ENCODE peak calls at places on chromosomes 4 and X, in six cellular contexts. One of them, this sample, is unnamed.

GRCh38 chr4:176830971-176831370 is 38.2 kb upstream of the VEGFC start:
- DNase-seq in fibroblast of mammary gland: peak
- DNase-seq in sciatic nerve: no peak
- DNase-seq in fibroblast of pulmonary artery: no peak
- DNase-seq in NCI-H82: no peak
- DNase-seq in RCC 7860: no peak
- DNase-seq in this sample: no peak

GRCh38 chrX:40513012-40513411 is 67.8 kb upstream of the ATP6AP2 start:
- DNase-seq in fibroblast of mammary gland: no peak
- DNase-seq in sciatic nerve: no peak
- DNase-seq in fibroblast of pulmonary artery: no peak
- DNase-seq in NCI-H82: no peak
- DNase-seq in RCC 7860: no peak
- DNase-seq in this sample: no peak

GRCh38 chr4:75598390-75598789 is 31.9 kb downstream of the CDKL2 start:
- DNase-seq in fibroblast of mammary gland: peak
- DNase-seq in sciatic nerve: no peak
- DNase-seq in fibroblast of pulmonary artery: peak
- DNase-seq in NCI-H82: no peak
- DNase-seq in RCC 7860: no peak
- DNase-seq in this sample: no peak

GRCh38 chrX:154019061-154019621 is 561 bp downstream of the IRAK1 start:
- DNase-seq in fibroblast of mammary gland: no peak
- DNase-seq in sciatic nerve: no peak
- DNase-seq in fibroblast of pulmonary artery: no peak
- DNase-seq in NCI-H82: peak
- DNase-seq in RCC 7860: no peak
- DNase-seq in this sample: no peak

GRCh38 chr4:74252933-74253332 is 55.3 kb upstream of the EPGN start:
- DNase-seq in fibroblast of mammary gland: no peak
- DNase-seq in sciatic nerve: no peak
- DNase-seq in fibroblast of pulmonary artery: no peak
- DNase-seq in NCI-H82: no peak
- DNase-seq in RCC 7860: no peak
- DNase-seq in this sample: no peak

GRCh38 chr4:150078996-150079581 is 844 bp downstream of the DCLK2 start:
- DNase-seq in fibroblast of mammary gland: peak
- DNase-seq in sciatic nerve: peak
- DNase-seq in fibroblast of pulmonary artery: no peak
- DNase-seq in NCI-H82: peak
- DNase-seq in RCC 7860: peak
- DNase-seq in this sample: peak

GRCh38 chrX:72158773-72159172 is 22.8 kb upstream of the PIN4 start:
- DNase-seq in fibroblast of mammary gland: no peak
- DNase-seq in sciatic nerve: no peak
- DNase-seq in fibroblast of pulmonary artery: no peak
- DNase-seq in NCI-H82: no peak
- DNase-seq in RCC 7860: no peak
- DNase-seq in this sample: no peak

GRCh38 chr4:40878548-40879055 is 128.8 kb downstream of the NSUN7 start:
- DNase-seq in fibroblast of mammary gland: no peak
- DNase-seq in sciatic nerve: no peak
- DNase-seq in fibroblast of pulmonary artery: no peak
- DNase-seq in NCI-H82: no peak
- DNase-seq in RCC 7860: no peak
- DNase-seq in this sample: no peak

GRCh38 chr4:118732591-118733330 is 47.6 kb downstream of the METTL14 start:
- DNase-seq in fibroblast of mammary gland: peak
- DNase-seq in sciatic nerve: no peak
- DNase-seq in fibroblast of pulmonary artery: peak
- DNase-seq in NCI-H82: no peak
- DNase-seq in RCC 7860: no peak
- DNase-seq in this sample: no peak

This sample was measured in endodermal cell.